ENCODE peak calls at places on chromosome 22, in four cellular contexts. T is heart left ventricle, Y is right atrium auricular region, L is ascending aorta. A is an unnamed sample. For H3K36me3, the result is how much of the 10 kb centered on the place peaks cover.

GRCh38 chr22:38760477-38761201 is 4.8 kb upstream of the SUN2 start:
- DNase-seq in L (no peak), Y (no peak), T (no peak), A (no peak)

GRCh38 chr22:32331918-32332725 is 25.5 kb upstream of the RFPL3 start:
- DNase-seq in T (no peak), Y (peak), L (no peak), A (no peak)

GRCh38 chr22:26546282-26546681 is 34.0 kb upstream of the TFIP11 start:
- DNase-seq in T (peak), L (no peak), Y (no peak), A (no peak)

GRCh38 chr22:18103527-18104269 is 6.9 kb upstream of the TUBA8 start:
- DNase-seq in Y (no peak), T (no peak), L (no peak), A (no peak)

GRCh38 chr22:43128928-43129424 is 14.2 kb downstream of the MCAT start:
- DNase-seq in L (no peak), T (no peak), Y (no peak), A (no peak)

GRCh38 chr22:19811211-19811621 is 43.5 kb downstream of the GNB1L start:
- DNase-seq in L (no peak), Y (no peak), T (no peak), A (no peak)

GRCh38 chr22:35837328-35837727 is 119.7 kb downstream of the APOL5 start:
- DNase-seq in T (no peak), Y (no peak), L (no peak), A (no peak)

GRCh38 chr22:43884600-43885318 is 7.1 kb downstream of the PNPLA5 start:
- DNase-seq in T (peak), L (no peak), Y (peak), A (peak)

GRCh38 chr22:30969532-30970355 is 679 bp downstream of the TUG1 start:
- DNase-seq in L (no peak), T (peak), Y (no peak), A (peak)

GRCh38 chr22:29932121-29932520 is 49.1 kb downstream of the MTMR3 start:
- DNase-seq in L (no peak), T (no peak), Y (no peak), A (no peak)

GRCh38 chr22:21015051-21016006 is at the start of gene P2RX6:
- DNase-seq in Y (no peak), T (no peak), L (no peak), A (no peak)

GRCh38 chr22:26579331-26579886 is 10.5 kb downstream of the TPST2 start:
- DNase-seq in Y (no peak), L (no peak), T (no peak), A (no peak)

GRCh38 chr22:35480627-35481565 is 59.7 kb upstream of the RASD2 start:
- DNase-seq in T (no peak), L (no peak), Y (no peak), A (no peak)

DNA sequence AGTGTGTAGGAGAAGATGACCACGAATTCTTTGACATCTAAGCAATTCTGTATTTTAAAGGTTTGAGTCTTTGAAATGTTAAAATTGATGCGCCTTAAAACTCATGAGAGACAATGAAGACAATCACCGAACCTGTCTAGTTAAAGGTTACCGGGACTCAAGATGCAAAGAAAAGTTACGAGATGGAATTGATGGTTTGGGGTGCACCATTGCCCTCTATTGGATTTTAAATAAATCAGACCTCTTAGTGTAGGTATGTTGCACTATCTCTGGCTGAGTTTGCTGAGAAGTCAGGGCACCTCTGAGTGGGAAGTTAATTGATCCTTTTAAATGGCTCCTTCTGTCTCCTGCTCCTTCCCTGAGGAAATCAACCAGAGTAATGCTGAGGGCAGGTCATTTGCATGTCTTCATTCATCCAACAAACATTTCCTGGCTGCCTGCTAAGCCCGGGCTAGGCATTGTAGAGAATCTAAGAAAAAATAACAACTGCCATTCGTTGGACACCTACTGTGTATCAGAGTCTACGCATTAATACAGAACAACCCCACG is 19.4 kb upstream of the TMA7B start:
- DNase-seq in Y (no peak), T (no peak), L (no peak), A (peak)
- TF ChIP-seq CTCF in Y (no peak), T (no peak), L (no peak), A (no peak)

GRCh38 chr22:23182289-23183106 is 2.2 kb downstream of the BCR start:
- DNase-seq in Y (no peak), L (no peak), T (no peak), A (peak)

GRCh38 chr22:23181763-23182288 is 1.5 kb downstream of the BCR start:
- DNase-seq in T (no peak), Y (no peak), L (no peak), A (no peak)

GRCh38 chr22:23183107-23183698 is 2.9 kb downstream of the BCR start:
- DNase-seq in L (no peak), T (peak), Y (peak), A (peak)

GRCh38 chr22:23184764-23185113 is 4.4 kb downstream of the BCR start:
- DNase-seq in L (no peak), T (no peak), Y (no peak), A (no peak)

GRCh38 chr22:23184100-23184763 is 3.9 kb downstream of the BCR start:
- DNase-seq in T (no peak), Y (no peak), L (no peak), A (no peak)
- H3K4me3 ChIP-seq in T (no peak), Y (no peak), L (peak), A (no peak)

DNA sequence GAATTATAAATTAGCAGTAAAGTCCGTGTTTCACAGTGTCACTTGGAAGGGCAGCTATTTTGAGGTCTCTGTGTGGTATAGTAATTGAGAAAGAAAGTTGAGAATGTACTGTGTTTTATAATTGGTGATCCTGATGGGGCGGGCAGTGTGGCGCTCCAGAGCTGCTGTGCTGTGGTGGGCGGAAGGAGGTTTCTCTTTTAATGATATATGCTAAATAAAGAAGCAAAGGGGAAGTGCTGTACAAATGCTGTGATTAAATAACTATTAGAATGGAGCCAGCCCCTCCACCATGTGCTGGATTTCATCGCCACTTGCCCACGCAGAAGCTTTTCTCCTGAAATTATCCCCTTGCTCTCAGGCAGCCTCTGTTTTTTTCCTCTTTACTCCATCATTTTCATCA is 24.6 kb downstream of the ATXN10 start:
- DNase-seq in Y (no peak), L (no peak), T (no peak), A (no peak)
- H3K36me3 ChIP-seq in Y (under half), L (under half), T (under half), A (under half)

GRCh38 chr22:33519140-33519973 is 400.9 kb downstream of the LARGE1 start:
- DNase-seq in Y (no peak), T (peak), L (no peak), A (peak)
- TF ChIP-seq CTCF in Y (peak), T (peak), L (peak), A (peak)

GRCh38 chr22:25109878-25110595 is 89.6 kb upstream of the CRYBB3 start:
- DNase-seq in T (no peak), L (no peak), Y (no peak), A (no peak)
- H3K4me3 ChIP-seq in T (no peak), L (peak), Y (no peak), A (no peak)

A was measured in bronchial epithelial cell.